ENCODE peak calls at places on chromosomes 11 and 22, in ten cellular contexts. I, M, W, Y, H, B, V, L, P and F are unnamed samples.

GRCh38 chr22:22375586-22376351 is 131.2 kb downstream of the VPREB1 start:
- DNase-seq in I (no peak), M (no peak), W (no peak), Y (no peak), H (no peak), B (no peak), V (no peak), L (no peak), P (no peak), F (no peak)

GRCh38 chr11:115500547-115501503 is 3.4 kb downstream of the CADM1 start:
- DNase-seq in I (no peak), M (no peak), W (no peak), Y (no peak), H (no peak), B (no peak), V (no peak), L (peak), P (no peak), F (no peak)

GRCh38 chr22:24760708-24761306 is 13.7 kb downstream of the PIWIL3 start:
- DNase-seq in I (no peak), M (no peak), W (no peak), Y (no peak), H (peak), B (no peak), V (no peak), L (no peak), P (no peak), F (no peak)

GRCh38 chr11:102168483-102168882 is 58.2 kb downstream of the YAP1 start:
- DNase-seq in I (no peak), M (no peak), W (no peak), Y (no peak), H (no peak), B (no peak), V (no peak), L (peak), P (no peak), F (no peak)

GRCh38 chr22:23237841-23238240 is 57.5 kb downstream of the BCR start:
- DNase-seq in I (no peak), M (no peak), W (no peak), Y (no peak), H (no peak), B (no peak), V (no peak), L (no peak), P (no peak), F (no peak)

GRCh38 chr22:46364341-46365165 is 29.0 kb downstream of the TRMU start:
- DNase-seq in I (no peak), M (peak), W (no peak), Y (no peak), H (no peak), B (no peak), V (no peak), L (no peak), P (no peak), F (no peak)

GRCh38 chr11:87398913-87399312 is 361.2 kb downstream of the TMEM135 start:
- DNase-seq in I (no peak), M (no peak), W (no peak), Y (peak), H (peak), B (peak), V (no peak), L (no peak), P (no peak), F (no peak)

GRCh38 chr11:113176971-113177370 is 137.4 kb upstream of the TTC12 start:
- DNase-seq in I (peak), M (no peak), W (peak), Y (no peak), H (no peak), B (no peak), V (no peak), L (no peak), P (no peak), F (no peak)

GRCh38 chr22:39292561-39293074 is 26.8 kb downstream of the RPL3 start:
- DNase-seq in I (peak), M (peak), W (peak), Y (no peak), H (peak), B (peak), V (peak), L (peak), P (no peak), F (no peak)

GRCh38 chr11:66870131-66870530 is 13.3 kb downstream of the LRFN4 start:
- DNase-seq in I (no peak), M (no peak), W (no peak), Y (no peak), H (no peak), B (no peak), V (no peak), L (no peak), P (no peak), F (no peak)

GRCh38 chr11:73186886-73187285 is 31.2 kb upstream of the P2RY2 start:
- DNase-seq in I (no peak), M (no peak), W (no peak), Y (no peak), H (peak), B (no peak), V (peak), L (no peak), P (no peak), F (no peak)

GRCh38 chr22:23084453-23085350 is 14.4 kb downstream of the GNAZ start:
- DNase-seq in I (no peak), M (no peak), W (no peak), Y (no peak), H (no peak), B (no peak), V (no peak), L (no peak), P (no peak), F (no peak)

GRCh38 chr11:86740628-86741488 is 59.5 kb upstream of the PRSS23 start:
- DNase-seq in I (peak), M (no peak), W (peak), Y (peak), H (no peak), B (no peak), V (no peak), L (peak), P (no peak), F (no peak)

GRCh38 chr11:64438986-64439771 is 80.2 kb downstream of the RPS6KA4 start:
- DNase-seq in I (no peak), M (peak), W (no peak), Y (no peak), H (no peak), B (no peak), V (no peak), L (peak), P (no peak), F (no peak)

GRCh38 chr11:27241316-27242122 is 121.5 kb downstream of the CCDC34 start:
- DNase-seq in I (peak), M (no peak), W (peak), Y (no peak), H (no peak), B (no peak), V (no peak), L (no peak), P (no peak), F (no peak)

GRCh38 chr22:47366026-47366767 is 603.7 kb downstream of the TBC1D22A start:
- DNase-seq in I (no peak), M (peak), W (no peak), Y (no peak), H (peak), B (no peak), V (peak), L (no peak), P (no peak), F (no peak)

GRCh38 chr11:61477734-61478148 is 30.8 kb upstream of the LRRC10B start:
- DNase-seq in I (no peak), M (peak), W (no peak), Y (peak), H (peak), B (peak), V (peak), L (peak), P (peak), F (no peak)

GRCh38 chr11:115885446-115885978 is 381.3 kb upstream of the CADM1 start:
- DNase-seq in I (no peak), M (no peak), W (no peak), Y (no peak), H (no peak), B (no peak), V (no peak), L (no peak), P (no peak), F (no peak)

GRCh38 chr11:71936825-71937224 is 8.0 kb downstream of the RNF121 start:
- DNase-seq in I (no peak), M (no peak), W (no peak), Y (no peak), H (no peak), B (no peak), V (no peak), L (no peak), P (no peak), F (no peak)

GRCh38 chr11:107655607-107656006 is 56.2 kb downstream of the SLN start:
- DNase-seq in I (no peak), M (no peak), W (no peak), Y (no peak), H (no peak), B (no peak), V (no peak), L (no peak), P (no peak), F (no peak)

GRCh38 chr11:67027483-67027930 is 4.6 kb downstream of the SYT12 start:
- DNase-seq in I (no peak), M (no peak), W (no peak), Y (no peak), H (no peak), B (no peak), V (peak), L (no peak), P (no peak), F (no peak)

GRCh38 chr11:115217726-115218311 is 286.4 kb downstream of the CADM1 start:
- DNase-seq in I (no peak), M (no peak), W (no peak), Y (no peak), H (no peak), B (no peak), V (no peak), L (no peak), P (no peak), F (no peak)

GRCh38 chr11:115284766-115285165 is 219.4 kb downstream of the CADM1 start:
- DNase-seq in I (peak), M (no peak), W (no peak), Y (no peak), H (no peak), B (no peak), V (no peak), L (no peak), P (no peak), F (no peak)

GRCh38 chr11:73965076-73965763 is 14.4 kb downstream of the DNAJB13 start:
- DNase-seq in I (no peak), M (no peak), W (no peak), Y (no peak), H (no peak), B (no peak), V (no peak), L (peak), P (no peak), F (no peak)

GRCh38 chr11:2271327-2272240 is 1.2 kb upstream of the ASCL2 start:
- DNase-seq in I (no peak), M (no peak), W (no peak), Y (no peak), H (peak), B (no peak), V (peak), L (peak), P (no peak), F (no peak)

GRCh38 chr22:36770116-36770945 is 5.6 kb downstream of the IFT27 start:
- DNase-seq in I (no peak), M (no peak), W (no peak), Y (peak), H (peak), B (no peak), V (no peak), L (peak), P (no peak), F (no peak)

GRCh38 chr22:44270556-44270880 is 42.2 kb downstream of the SHISAL1 start:
- DNase-seq in I (no peak), M (peak), W (no peak), Y (no peak), H (no peak), B (no peak), V (no peak), L (no peak), P (no peak), F (no peak)

GRCh38 chr11:118834428-118835028 is 43.6 kb upstream of the DDX6 start:
- DNase-seq in I (no peak), M (no peak), W (no peak), Y (no peak), H (peak), B (no peak), V (no peak), L (no peak), P (no peak), F (no peak)

GRCh38 chr22:36551096-36551495 is 22.1 kb upstream of the EIF3D start:
- DNase-seq in I (no peak), M (no peak), W (no peak), Y (no peak), H (no peak), B (no peak), V (no peak), L (no peak), P (no peak), F (no peak)

GRCh38 chr11:117538731-117539130 is 211.1 kb downstream of the CEP164 start:
- DNase-seq in I (no peak), M (no peak), W (no peak), Y (no peak), H (no peak), B (no peak), V (no peak), L (no peak), P (no peak), F (no peak)

GRCh38 chr11:68012843-68013610 is 2.9 kb downstream of the ALDH3B1 start:
- DNase-seq in I (peak), M (no peak), W (peak), Y (peak), H (no peak), B (no peak), V (no peak), L (no peak), P (no peak), F (no peak)

GRCh38 chr11:70931430-70931829 is 320.9 kb downstream of the SHANK2 start:
- DNase-seq in I (no peak), M (no peak), W (no peak), Y (no peak), H (no peak), B (peak), V (no peak), L (no peak), P (no peak), F (no peak)

GRCh38 chr22:17789379-17790200 is 15.3 kb upstream of the BID start:
- DNase-seq in I (no peak), M (no peak), W (no peak), Y (no peak), H (no peak), B (no peak), V (no peak), L (no peak), P (no peak), F (no peak)
- H3K4me3 ChIP-seq in I (no peak), M (no peak), W (no peak), Y (no peak), H (no peak), B (no peak), V (no peak), L (no peak), P (no peak), F (no peak)

GRCh38 chr11:129896062-129896461 is 684 bp upstream of the NFRKB start:
- DNase-seq in I (no peak), M (peak), W (no peak), Y (no peak), H (no peak), B (no peak), V (no peak), L (peak), P (no peak), F (no peak)
- H3K4me3 ChIP-seq in I (peak), M (peak), W (peak), Y (peak), H (peak), B (peak), V (peak), L (peak), P (peak), F (peak)

GRCh38 chr22:32745996-32746322 is 55.5 kb upstream of the TIMP3 start:
- DNase-seq in I (no peak), M (no peak), W (no peak), Y (no peak), H (peak), B (no peak), V (no peak), L (no peak), P (no peak), F (no peak)

GRCh38 chr22:32746715-32747114 is 54.8 kb upstream of the TIMP3 start:
- DNase-seq in I (no peak), M (no peak), W (no peak), Y (no peak), H (peak), B (peak), V (no peak), L (no peak), P (no peak), F (no peak)

GRCh38 chr22:32744560-32744959 is 56.9 kb upstream of the TIMP3 start:
- DNase-seq in I (no peak), M (no peak), W (no peak), Y (no peak), H (peak), B (no peak), V (no peak), L (no peak), P (no peak), F (no peak)

GRCh38 chr22:32747588-32747987 is 53.9 kb upstream of the TIMP3 start:
- DNase-seq in I (no peak), M (no peak), W (no peak), Y (no peak), H (no peak), B (no peak), V (no peak), L (no peak), P (no peak), F (no peak)

GRCh38 chr22:32745251-32745995 is 56.1 kb upstream of the TIMP3 start:
- DNase-seq in I (no peak), M (no peak), W (no peak), Y (peak), H (peak), B (peak), V (no peak), L (peak), P (no peak), F (no peak)
- H3K4me3 ChIP-seq in I (no peak), M (no peak), W (no peak), Y (no peak), H (no peak), B (peak), V (no peak), L (no peak), P (no peak), F (no peak)

DNA sequence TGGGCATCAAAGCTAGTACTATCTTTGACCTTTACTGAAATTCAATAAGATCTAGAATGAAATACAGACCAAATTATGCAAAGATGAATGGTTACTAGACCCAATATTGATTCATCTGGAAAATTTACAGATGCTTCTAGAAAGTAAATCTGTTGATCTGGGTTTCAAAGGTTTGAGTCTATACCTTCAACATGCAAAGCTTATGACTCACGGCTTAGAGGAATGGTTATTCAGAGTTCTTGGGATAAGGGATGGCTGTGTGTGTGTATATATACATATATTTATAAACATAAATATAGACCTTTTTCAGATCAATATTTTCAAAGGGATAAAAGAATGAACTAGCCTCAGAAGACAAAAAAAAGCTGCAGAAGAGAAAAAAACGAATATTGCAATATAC is 1.3 kb downstream of the SPTY2D1 start:
- DNase-seq in I (no peak), M (no peak), W (no peak), Y (no peak), H (no peak), B (no peak), V (no peak), L (no peak), P (no peak), F (no peak)
- H3K4me3 ChIP-seq in I (peak), M (no peak), W (peak), Y (peak), H (no peak), B (peak), V (peak), L (peak), P (peak), F (peak)

GRCh38 chr11:124717786-124718634 is 21.7 kb upstream of the NRGN start:
- DNase-seq in I (peak), M (peak), W (no peak), Y (no peak), H (no peak), B (peak), V (no peak), L (peak), P (peak), F (no peak)
- H3K4me3 ChIP-seq in I (peak), M (peak), W (peak), Y (peak), H (no peak), B (peak), V (peak), L (peak), P (peak), F (no peak)

DNA sequence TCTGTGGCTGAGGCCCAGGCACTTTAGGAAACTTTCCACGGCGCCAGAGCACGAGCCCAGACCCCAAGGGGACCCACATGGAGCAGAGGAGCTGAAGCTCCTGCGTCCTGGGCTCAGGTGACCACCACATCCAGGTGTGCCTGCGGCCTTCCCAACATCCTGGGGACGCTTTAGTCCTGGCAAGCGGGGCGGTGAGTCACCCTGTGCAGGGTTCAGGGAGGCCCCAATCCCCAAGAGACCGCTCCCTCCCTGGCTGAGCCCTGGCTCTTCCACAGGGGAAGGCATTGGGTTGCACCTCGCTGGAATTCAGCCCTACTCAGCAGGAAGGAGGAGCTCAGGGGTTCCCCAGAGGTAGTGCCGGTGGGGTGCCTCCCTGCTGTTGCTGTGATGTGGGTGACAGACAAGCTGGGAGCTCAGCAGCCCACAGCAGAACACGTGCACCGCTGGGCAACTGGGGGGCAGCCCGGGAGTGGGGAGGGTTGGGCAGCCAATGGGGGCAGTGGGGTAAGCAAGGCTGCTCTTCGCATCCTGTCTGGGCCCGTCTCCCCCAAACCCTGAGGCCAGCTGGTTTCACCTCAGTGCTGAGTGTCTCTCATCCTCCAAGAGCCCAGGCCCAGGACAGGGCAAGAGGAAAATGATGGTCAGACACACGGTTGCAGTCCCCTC is 802.8 kb downstream of the BRD1 start:
- DNase-seq in I (no peak), M (peak), W (no peak), Y (no peak), H (no peak), B (no peak), V (no peak), L (no peak), P (no peak), F (no peak)
- H3K4me3 ChIP-seq in I (no peak), M (no peak), W (no peak), Y (no peak), H (no peak), B (no peak), V (no peak), L (no peak), P (no peak), F (no peak)